ENCODE peak calls at places on chromosomes 12 and 14, in four cellular contexts. One of them, this sample, is unnamed.

GRCh38 chr14:75088566-75089373 is 19.3 kb downstream of the ZC2HC1C start:
- DNase-seq in mucosa of descending colon: no peak
- DNase-seq in tibial artery: no peak
- DNase-seq in naive thymus-derived CD4-positive, alpha-beta T cell: peak; percentile 47
- DNase-seq in this sample: no peak

GRCh38 chr12:58927112-58927511 is 6.8 kb upstream of the LRIG3 start:
- DNase-seq in mucosa of descending colon: no peak
- DNase-seq in tibial artery: no peak
- DNase-seq in naive thymus-derived CD4-positive, alpha-beta T cell: no peak
- DNase-seq in this sample: no peak

GRCh38 chr12:78712834-78713455 is 151.6 kb upstream of the SYT1 start:
- DNase-seq in mucosa of descending colon: no peak
- DNase-seq in tibial artery: no peak
- DNase-seq in naive thymus-derived CD4-positive, alpha-beta T cell: no peak
- DNase-seq in this sample: no peak

GRCh38 chr14:59482471-59483331 is 1.5 kb downstream of the L3HYPDH start:
- DNase-seq in mucosa of descending colon: no peak
- DNase-seq in tibial artery: no peak
- DNase-seq in naive thymus-derived CD4-positive, alpha-beta T cell: no peak
- DNase-seq in this sample: no peak

GRCh38 chr14:36056846-36057245 is 119.7 kb downstream of the PTCSC3 start:
- DNase-seq in mucosa of descending colon: no peak
- DNase-seq in tibial artery: no peak
- DNase-seq in naive thymus-derived CD4-positive, alpha-beta T cell: no peak
- DNase-seq in this sample: no peak

GRCh38 chr12:6934110-6934509 is 6.4 kb downstream of the ATN1 start:
- DNase-seq in mucosa of descending colon: peak; percentile 65
- DNase-seq in tibial artery: no peak
- DNase-seq in naive thymus-derived CD4-positive, alpha-beta T cell: no peak
- DNase-seq in this sample: peak; percentile 77

GRCh38 chr12:79058342-79058741 is 193.8 kb downstream of the SYT1 start:
- DNase-seq in mucosa of descending colon: no peak
- DNase-seq in tibial artery: no peak
- DNase-seq in naive thymus-derived CD4-positive, alpha-beta T cell: no peak
- DNase-seq in this sample: no peak

GRCh38 chr14:69314327-69314726 is 54.4 kb downstream of the GALNT16 start:
- DNase-seq in mucosa of descending colon: no peak
- DNase-seq in tibial artery: peak; percentile 41
- DNase-seq in naive thymus-derived CD4-positive, alpha-beta T cell: no peak
- DNase-seq in this sample: peak; percentile 8

GRCh38 chr12:115261691-115262398 is 577.9 kb upstream of the TBX3 start:
- DNase-seq in mucosa of descending colon: no peak
- DNase-seq in tibial artery: no peak
- DNase-seq in naive thymus-derived CD4-positive, alpha-beta T cell: no peak
- DNase-seq in this sample: no peak

GRCh38 chr12:104138747-104139186 is 757 bp upstream of the NFYB start:
- DNase-seq in mucosa of descending colon: no peak
- DNase-seq in tibial artery: peak; percentile 70
- DNase-seq in naive thymus-derived CD4-positive, alpha-beta T cell: no peak
- DNase-seq in this sample: no peak

GRCh38 chr14:77307099-77307496 is 13.6 kb downstream of the POMT2 start:
- DNase-seq in mucosa of descending colon: peak; percentile 29
- DNase-seq in tibial artery: no peak
- DNase-seq in naive thymus-derived CD4-positive, alpha-beta T cell: no peak
- DNase-seq in this sample: no peak

GRCh38 chr12:96882862-96883261 is 24.2 kb upstream of the NEDD1 start:
- DNase-seq in mucosa of descending colon: no peak
- DNase-seq in tibial artery: no peak
- DNase-seq in naive thymus-derived CD4-positive, alpha-beta T cell: no peak
- DNase-seq in this sample: no peak

GRCh38 chr12:57175428-57176138 is 28.2 kb upstream of the LRP1-AS start:
- DNase-seq in mucosa of descending colon: peak; percentile 76
- DNase-seq in tibial artery: peak; percentile 93
- DNase-seq in naive thymus-derived CD4-positive, alpha-beta T cell: no peak
- DNase-seq in this sample: peak; percentile 88

GRCh38 chr12:95548056-95548538 is 3.2 kb downstream of the USP44 start:
- DNase-seq in mucosa of descending colon: no peak
- DNase-seq in tibial artery: no peak
- DNase-seq in naive thymus-derived CD4-positive, alpha-beta T cell: peak; percentile 37
- DNase-seq in this sample: peak; percentile 76

GRCh38 chr12:22626429-22626828 is 1.5 kb downstream of the ETNK1 start:
- DNase-seq in mucosa of descending colon: no peak
- DNase-seq in tibial artery: no peak
- DNase-seq in naive thymus-derived CD4-positive, alpha-beta T cell: no peak
- DNase-seq in this sample: no peak

GRCh38 chr14:70698288-70698687 is 56.6 kb downstream of the TTC9 start:
- DNase-seq in mucosa of descending colon: no peak
- DNase-seq in tibial artery: no peak
- DNase-seq in naive thymus-derived CD4-positive, alpha-beta T cell: no peak
- DNase-seq in this sample: no peak

GRCh38 chr12:22656835-22657234 is 31.9 kb downstream of the ETNK1 start:
- DNase-seq in mucosa of descending colon: no peak
- DNase-seq in tibial artery: no peak
- DNase-seq in naive thymus-derived CD4-positive, alpha-beta T cell: no peak
- DNase-seq in this sample: no peak

GRCh38 chr12:92735131-92735721 is 32.4 kb downstream of the PLEKHG7 start:
- DNase-seq in mucosa of descending colon: no peak
- DNase-seq in tibial artery: no peak
- DNase-seq in naive thymus-derived CD4-positive, alpha-beta T cell: no peak
- DNase-seq in this sample: no peak

GRCh38 chr12:58443273-58443980 is 476.9 kb downstream of the LRIG3 start:
- DNase-seq in mucosa of descending colon: no peak
- DNase-seq in tibial artery: no peak
- DNase-seq in naive thymus-derived CD4-positive, alpha-beta T cell: no peak
- DNase-seq in this sample: no peak

GRCh38 chr12:94929780-94930179 is 73.7 kb downstream of the NDUFA12 start:
- DNase-seq in mucosa of descending colon: no peak
- DNase-seq in tibial artery: no peak
- DNase-seq in naive thymus-derived CD4-positive, alpha-beta T cell: no peak
- DNase-seq in this sample: no peak

GRCh38 chr14:74713395-74713735 is 421 bp downstream of the FCF1 start:
- DNase-seq in mucosa of descending colon: no peak
- DNase-seq in tibial artery: no peak
- DNase-seq in naive thymus-derived CD4-positive, alpha-beta T cell: no peak
- DNase-seq in this sample: no peak

GRCh38 chr12:109284392-109284791 is 24.7 kb downstream of the FOXN4 start:
- DNase-seq in mucosa of descending colon: no peak
- DNase-seq in tibial artery: no peak
- DNase-seq in naive thymus-derived CD4-positive, alpha-beta T cell: no peak
- DNase-seq in this sample: no peak

GRCh38 chr14:104680056-104680805 is 9.2 kb upstream of the INF2 start:
- DNase-seq in mucosa of descending colon: peak; percentile 77
- DNase-seq in tibial artery: peak; percentile 90
- DNase-seq in naive thymus-derived CD4-positive, alpha-beta T cell: no peak
- DNase-seq in this sample: peak; percentile 82

GRCh38 chr14:71163842-71164500 is 256.7 kb downstream of the PCNX1 start:
- DNase-seq in mucosa of descending colon: no peak
- DNase-seq in tibial artery: no peak
- DNase-seq in naive thymus-derived CD4-positive, alpha-beta T cell: no peak
- DNase-seq in this sample: no peak

GRCh38 chr12:88895634-88896033 is 315.4 kb upstream of the KITLG start:
- DNase-seq in mucosa of descending colon: no peak
- DNase-seq in tibial artery: no peak
- DNase-seq in naive thymus-derived CD4-positive, alpha-beta T cell: no peak
- DNase-seq in this sample: no peak

DNA sequence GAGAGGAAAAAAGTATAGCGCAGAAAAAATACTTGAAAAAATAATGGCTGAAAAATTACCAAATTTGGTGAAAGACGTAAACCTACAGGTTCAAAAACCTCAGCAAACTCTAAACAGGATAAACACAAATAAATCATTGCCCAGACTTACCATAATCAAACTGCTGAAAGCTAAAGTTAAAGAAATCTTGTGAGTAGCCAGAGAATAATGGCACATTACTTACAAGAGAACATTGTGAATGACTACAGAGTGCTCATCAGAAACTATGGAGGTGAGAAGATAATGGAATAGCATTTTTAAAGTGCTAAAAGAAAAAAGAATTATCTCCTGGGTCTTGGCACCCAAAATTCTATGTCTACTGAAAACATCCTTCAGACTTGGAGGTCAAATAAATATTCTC is 36.0 kb downstream of the ATF1 start:
- DNase-seq in mucosa of descending colon: no peak
- DNase-seq in tibial artery: no peak
- DNase-seq in naive thymus-derived CD4-positive, alpha-beta T cell: no peak
- DNase-seq in this sample: no peak
- H3K36me3 ChIP-seq in mucosa of descending colon: peaks cover 10% of the 10 kb centered on the region
- H3K36me3 ChIP-seq in tibial artery: peaks cover 43% of the 10 kb centered on the region
- H3K36me3 ChIP-seq in naive thymus-derived CD4-positive, alpha-beta T cell: peaks cover 56% of the 10 kb centered on the region
- H3K36me3 ChIP-seq in this sample: peaks cover 8% of the 10 kb centered on the region

DNA sequence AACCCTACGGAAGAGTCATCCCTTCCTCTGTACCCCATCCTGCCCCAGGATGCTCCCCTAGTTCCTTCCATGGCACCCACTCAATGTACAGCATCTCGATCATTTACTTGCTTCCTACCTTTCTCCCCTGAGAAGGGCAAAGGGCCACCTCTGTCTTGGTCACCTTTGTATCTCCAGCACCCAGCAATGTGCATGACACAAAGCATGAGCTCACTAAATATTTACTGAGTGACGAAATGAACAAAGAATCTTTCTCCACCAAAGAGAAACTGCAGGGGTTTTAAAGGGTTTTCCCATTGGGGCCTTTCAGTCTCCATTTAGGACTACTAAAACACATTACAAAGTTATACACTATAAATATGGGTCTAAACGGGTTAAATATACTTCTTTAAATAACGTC is 30.6 kb downstream of the ATG14 start:
- DNase-seq in mucosa of descending colon: no peak
- DNase-seq in tibial artery: no peak
- DNase-seq in naive thymus-derived CD4-positive, alpha-beta T cell: no peak
- DNase-seq in this sample: no peak
- H3K36me3 ChIP-seq in mucosa of descending colon: peaks cover 6% of the 10 kb centered on the region
- H3K36me3 ChIP-seq in tibial artery: peaks cover 59% of the 10 kb centered on the region
- H3K36me3 ChIP-seq in naive thymus-derived CD4-positive, alpha-beta T cell: peaks cover 72% of the 10 kb centered on the region
- H3K36me3 ChIP-seq in this sample: peaks cover 24% of the 10 kb centered on the region

GRCh38 chr14:102018251-102018650 is 53.9 kb downstream of the DYNC1H1 start:
- DNase-seq in mucosa of descending colon: peak; percentile 30
- DNase-seq in tibial artery: no peak
- DNase-seq in naive thymus-derived CD4-positive, alpha-beta T cell: no peak
- DNase-seq in this sample: peak; percentile 46

GRCh38 chr14:102016420-102017090 is 52.2 kb downstream of the DYNC1H1 start:
- DNase-seq in mucosa of descending colon: peak; percentile 35
- DNase-seq in tibial artery: no peak
- DNase-seq in naive thymus-derived CD4-positive, alpha-beta T cell: no peak
- DNase-seq in this sample: peak; percentile 66

GRCh38 chr14:102015045-102015685 is 50.8 kb downstream of the DYNC1H1 start:
- DNase-seq in mucosa of descending colon: peak; percentile 22
- DNase-seq in tibial artery: no peak
- DNase-seq in naive thymus-derived CD4-positive, alpha-beta T cell: no peak
- DNase-seq in this sample: no peak

GRCh38 chr14:102013669-102014200 is 49.4 kb downstream of the DYNC1H1 start:
- DNase-seq in mucosa of descending colon: no peak
- DNase-seq in tibial artery: no peak
- DNase-seq in naive thymus-derived CD4-positive, alpha-beta T cell: no peak
- DNase-seq in this sample: no peak

GRCh38 chr14:102015771-102016170 is 51.4 kb downstream of the DYNC1H1 start:
- DNase-seq in mucosa of descending colon: peak; percentile 40
- DNase-seq in tibial artery: no peak
- DNase-seq in naive thymus-derived CD4-positive, alpha-beta T cell: no peak
- DNase-seq in this sample: no peak
- H3K36me3 ChIP-seq in mucosa of descending colon: peaks cover 49% of the 10 kb centered on the region
- H3K36me3 ChIP-seq in tibial artery: peaks cover 99% of the 10 kb centered on the region
- H3K36me3 ChIP-seq in naive thymus-derived CD4-positive, alpha-beta T cell: peaks cover 90% of the 10 kb centered on the region
- H3K36me3 ChIP-seq in this sample: peaks cover 80% of the 10 kb centered on the region

DNA sequence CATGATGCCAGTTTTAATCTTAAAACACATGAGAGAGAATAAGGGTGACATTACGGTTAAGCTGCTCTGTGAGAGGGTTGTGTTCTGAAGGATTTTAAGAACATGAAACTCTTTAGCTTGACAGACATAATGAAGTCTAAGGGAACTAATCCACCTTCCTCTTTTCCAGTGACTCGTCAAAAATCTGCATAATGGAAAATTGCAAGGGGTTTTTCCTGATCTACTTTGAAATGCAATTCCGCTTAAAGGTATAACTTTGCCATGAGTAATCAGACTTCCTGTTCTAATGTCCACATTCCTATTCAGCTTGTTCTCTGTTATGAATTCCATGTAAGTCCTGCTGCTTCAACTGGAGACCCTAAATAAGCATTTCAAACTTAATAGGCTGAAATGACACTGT is at the start of gene ZNF705A:
- DNase-seq in mucosa of descending colon: no peak
- DNase-seq in tibial artery: no peak
- DNase-seq in naive thymus-derived CD4-positive, alpha-beta T cell: no peak
- DNase-seq in this sample: no peak
- H3K36me3 ChIP-seq in mucosa of descending colon: no peaks in the 10 kb centered on the region
- H3K36me3 ChIP-seq in tibial artery: no peaks in the 10 kb centered on the region
- H3K36me3 ChIP-seq in naive thymus-derived CD4-positive, alpha-beta T cell: no peaks in the 10 kb centered on the region
- H3K36me3 ChIP-seq in this sample: no peaks in the 10 kb centered on the region

GRCh38 chr12:47807338-47807737 is 12.4 kb downstream of the HDAC7 start:
- DNase-seq in mucosa of descending colon: peak; percentile 53
- DNase-seq in tibial artery: peak; percentile 79
- DNase-seq in naive thymus-derived CD4-positive, alpha-beta T cell: no peak
- DNase-seq in this sample: no peak
- H3K36me3 ChIP-seq in mucosa of descending colon: no peaks in the 10 kb centered on the region
- H3K36me3 ChIP-seq in tibial artery: no peaks in the 10 kb centered on the region
- H3K36me3 ChIP-seq in naive thymus-derived CD4-positive, alpha-beta T cell: peaks cover 5% of the 10 kb centered on the region
- H3K36me3 ChIP-seq in this sample: no peaks in the 10 kb centered on the region

GRCh38 chr14:80587096-80587724 is 354.3 kb downstream of the CEP128 start:
- DNase-seq in mucosa of descending colon: no peak
- DNase-seq in tibial artery: no peak
- DNase-seq in naive thymus-derived CD4-positive, alpha-beta T cell: peak; percentile 9
- DNase-seq in this sample: no peak
- H3K36me3 ChIP-seq in mucosa of descending colon: no peaks in the 10 kb centered on the region
- H3K36me3 ChIP-seq in tibial artery: no peaks in the 10 kb centered on the region
- H3K36me3 ChIP-seq in naive thymus-derived CD4-positive, alpha-beta T cell: no peaks in the 10 kb centered on the region
- H3K36me3 ChIP-seq in this sample: no peaks in the 10 kb centered on the region

DNA sequence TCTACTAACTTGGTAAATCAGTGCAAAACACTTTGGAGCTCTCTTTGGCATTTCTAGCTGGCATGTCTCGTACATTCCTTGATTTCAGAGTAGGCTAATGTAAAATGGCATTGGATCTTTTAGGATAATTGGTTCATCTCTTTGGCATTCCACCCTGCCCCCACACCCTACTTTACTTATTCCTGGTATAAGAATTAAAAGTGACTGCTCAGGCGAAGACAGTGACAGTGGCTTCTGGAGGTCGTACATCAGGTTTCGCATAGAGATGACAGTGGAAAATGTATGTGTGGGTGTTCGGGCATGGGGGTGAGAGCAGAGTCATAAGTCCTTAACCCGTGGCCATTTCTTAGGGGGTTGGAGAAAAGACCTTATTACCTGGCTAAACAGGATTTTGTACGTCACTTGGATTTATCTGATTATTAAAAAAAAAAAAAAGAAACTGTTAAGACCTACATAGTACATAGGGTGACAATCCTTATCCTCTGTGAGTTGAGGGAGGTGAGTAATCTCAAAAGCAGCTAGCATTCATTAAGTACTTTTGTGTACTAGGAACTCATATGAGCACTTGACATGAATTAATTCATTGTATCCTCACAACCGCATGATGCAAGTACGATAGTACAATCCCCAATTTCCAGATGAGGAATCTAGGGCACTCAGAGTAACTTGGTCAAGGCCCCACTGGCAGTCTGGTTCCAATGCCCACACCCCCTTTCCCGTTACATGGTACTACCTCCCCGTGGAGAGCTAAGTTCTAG is 22.4 kb upstream of the KCNK13 start:
- DNase-seq in mucosa of descending colon: no peak
- DNase-seq in tibial artery: no peak
- DNase-seq in naive thymus-derived CD4-positive, alpha-beta T cell: no peak
- DNase-seq in this sample: no peak
- H3K36me3 ChIP-seq in mucosa of descending colon: no peaks in the 10 kb centered on the region
- H3K36me3 ChIP-seq in tibial artery: peaks cover 17% of the 10 kb centered on the region
- H3K36me3 ChIP-seq in naive thymus-derived CD4-positive, alpha-beta T cell: peaks cover 40% of the 10 kb centered on the region
- H3K36me3 ChIP-seq in this sample: peaks cover 2% of the 10 kb centered on the region

GRCh38 chr12:122133192-122133950 is 40.6 kb downstream of the IL31 start:
- DNase-seq in mucosa of descending colon: no peak
- DNase-seq in tibial artery: no peak
- DNase-seq in naive thymus-derived CD4-positive, alpha-beta T cell: no peak
- DNase-seq in this sample: no peak
- H3K36me3 ChIP-seq in mucosa of descending colon: peaks cover 19% of the 10 kb centered on the region
- H3K36me3 ChIP-seq in tibial artery: peaks cover 74% of the 10 kb centered on the region
- H3K36me3 ChIP-seq in naive thymus-derived CD4-positive, alpha-beta T cell: peaks cover 90% of the 10 kb centered on the region
- H3K36me3 ChIP-seq in this sample: peaks cover 27% of the 10 kb centered on the region

This sample was measured in kidney.